ENCODE peak calls at places on chromosomes 5 and 9, in nine cellular contexts. M is SW 1271, Y is HFF-Myc, L is ACHN, J is NCI-H2171 treated with DMSO at 0.1 percent for 48 hours, S is hepatic stellate cell, Q is HT1080, E is endothelial cell, P is activated T-helper 1 cell treated with Interleukin-2 at 50 U/mL for 16 hours. V is an unnamed sample.

GRCh38 chr5:141958113-141958512 is at the start of gene PCDH12:
- DNase-seq in M (no peak), Y (no peak), L (no peak), J (no peak), S (peak; percentile 36), Q (peak; percentile 56), E (peak; percentile 68), P (no peak), V (peak; percentile 14)

GRCh38 chr9:90801507-90802289 is at the start of gene SYK:
- DNase-seq in M (no peak), Y (no peak), L (no peak), J (peak; percentile 61), S (no peak), Q (no peak), E (peak; percentile 12), P (no peak), V (no peak)

GRCh38 chr9:4077499-4078102 is 222.3 kb downstream of the GLIS3 start:
- DNase-seq in M (peak; percentile 9), Y (peak; percentile 37), L (peak; percentile 78), J (no peak), S (peak; percentile 53), Q (peak; percentile 75), E (peak; percentile 80), P (no peak), V (peak; percentile 87)

GRCh38 chr5:127564002-127564769 is 46.7 kb downstream of the PRRC1 start:
- DNase-seq in M (peak; percentile 67), Y (peak; percentile 40), L (peak; percentile 66), J (peak; percentile 72), S (peak; percentile 29), Q (peak; percentile 50), E (peak; percentile 63), P (no peak), V (peak; percentile 48)

GRCh38 chr9:35193762-35194161 is 32.0 kb downstream of the UNC13B start:
- DNase-seq in M (no peak), Y (no peak), L (no peak), J (no peak), S (no peak), Q (no peak), E (no peak), P (no peak), V (peak; percentile 2)

GRCh38 chr9:335373-335772 is 120.7 kb downstream of the DOCK8 start:
- DNase-seq in M (no peak), Y (no peak), L (no peak), J (no peak), S (no peak), Q (no peak), E (no peak), P (no peak), V (no peak)

GRCh38 chr5:91586232-91586631 is 203.1 kb upstream of the ARRDC3 start:
- DNase-seq in M (no peak), Y (no peak), L (no peak), J (no peak), S (no peak), Q (no peak), E (no peak), P (no peak), V (no peak)

GRCh38 chr9:12968093-12968492 is 193.3 kb downstream of the LURAP1L start:
- DNase-seq in M (no peak), Y (peak; percentile 2), L (no peak), J (no peak), S (peak; percentile 2), Q (no peak), E (no peak), P (no peak), V (no peak)

GRCh38 chr9:706073-706472 is 135.4 kb upstream of the DMRT1 start:
- DNase-seq in M (no peak), Y (no peak), L (peak; percentile 31), J (no peak), S (no peak), Q (no peak), E (no peak), P (no peak), V (no peak)

GRCh38 chr5:117947121-117947520 is 1041.2 kb downstream of the DTWD2 start:
- DNase-seq in M (no peak), Y (no peak), L (no peak), J (no peak), S (no peak), Q (no peak), E (no peak), P (no peak), V (no peak)

GRCh38 chr5:71651554-71651953 is 64.4 kb downstream of the MCCC2 start:
- DNase-seq in M (no peak), Y (no peak), L (no peak), J (no peak), S (no peak), Q (no peak), E (no peak), P (no peak), V (no peak)

GRCh38 chr9:110276827-110277226 is 20.5 kb upstream of the TXN start:
- DNase-seq in M (no peak), Y (peak; percentile 30), L (no peak), J (peak; percentile 17), S (no peak), Q (no peak), E (no peak), P (no peak), V (no peak)

GRCh38 chr5:154287136-154287535 is 96.6 kb downstream of the GALNT10 start:
- DNase-seq in M (peak; percentile 83), Y (peak; percentile 69), L (peak; percentile 85), J (no peak), S (peak; percentile 66), Q (peak; percentile 95), E (no peak), P (no peak), V (peak; percentile 77)

GRCh38 chr5:98827161-98827560 is 53.7 kb downstream of the RGMB start:
- DNase-seq in M (peak; percentile 59), Y (peak; percentile 26), L (peak; percentile 53), J (peak; percentile 16), S (peak; percentile 35), Q (peak; percentile 37), E (peak; percentile 17), P (no peak), V (peak; percentile 29)

GRCh38 chr5:543755-544674 is 19.8 kb upstream of the SLC9A3 start:
- DNase-seq in M (no peak), Y (no peak), L (no peak), J (no peak), S (no peak), Q (no peak), E (no peak), P (no peak), V (no peak)

GRCh38 chr5:80437326-80437725 is 29.5 kb downstream of the ZFYVE16 start:
- DNase-seq in M (no peak), Y (no peak), L (no peak), J (no peak), S (no peak), Q (no peak), E (no peak), P (no peak), V (no peak)

GRCh38 chr9:91241909-91242308 is 119.8 kb downstream of the AUH start:
- DNase-seq in M (no peak), Y (no peak), L (peak; percentile 28), J (no peak), S (no peak), Q (no peak), E (no peak), P (no peak), V (no peak)

GRCh38 chr9:86948153-86948929 is 1.0 kb upstream of the GAS1 start:
- DNase-seq in M (peak; percentile 74), Y (no peak), L (peak; percentile 68), J (peak; percentile 97), S (peak; percentile 64), Q (peak; percentile 69), E (peak; percentile 80), P (peak; percentile 43), V (peak; percentile 70)

GRCh38 chr9:106981396-106982287 is 118.7 kb downstream of the ZNF462 start:
- DNase-seq in M (no peak), Y (no peak), L (no peak), J (no peak), S (no peak), Q (no peak), E (no peak), P (no peak), V (no peak)

GRCh38 chr5:10301842-10302610 is 5.7 kb downstream of the CMBL start:
- DNase-seq in M (no peak), Y (no peak), L (no peak), J (no peak), S (no peak), Q (no peak), E (no peak), P (no peak), V (peak; percentile 24)

GRCh38 chr9:136602193-136602885 is 56.5 kb upstream of the NOTCH1 start:
- DNase-seq in M (no peak), Y (no peak), L (no peak), J (peak; percentile 87), S (no peak), Q (no peak), E (no peak), P (no peak), V (no peak)

GRCh38 chr5:15695171-15695676 is 195.2 kb downstream of the FBXL7 start:
- DNase-seq in M (no peak), Y (no peak), L (no peak), J (no peak), S (peak; percentile 21), Q (peak; percentile 34), E (no peak), P (no peak), V (peak; percentile 48)

GRCh38 chr9:98770717-98771116 is 25.6 kb downstream of the ANKS6 start:
- DNase-seq in M (no peak), Y (no peak), L (no peak), J (no peak), S (no peak), Q (no peak), E (no peak), P (no peak), V (no peak)

GRCh38 chr9:16310288-16311145 is 560.0 kb downstream of the BNC2 start:
- DNase-seq in M (no peak), Y (no peak), L (no peak), J (no peak), S (no peak), Q (no peak), E (no peak), P (no peak), V (no peak)

GRCh38 chr5:106399381-106399780 is 1271.4 kb downstream of the EFNA5 start:
- DNase-seq in M (peak; percentile 82), Y (no peak), L (peak; percentile 19), J (no peak), S (no peak), Q (peak; percentile 70), E (no peak), P (no peak), V (peak; percentile 65)

GRCh38 chr5:38595149-38595725 is 38.8 kb upstream of the LIFR start:
- DNase-seq in M (peak; percentile 57), Y (peak; percentile 48), L (no peak), J (no peak), S (peak; percentile 17), Q (peak; percentile 49), E (no peak), P (no peak), V (peak; percentile 91)

GRCh38 chr5:16411235-16411634 is 54.4 kb downstream of the ZNF622 start:
- DNase-seq in M (no peak), Y (no peak), L (no peak), J (no peak), S (no peak), Q (peak; percentile 38), E (no peak), P (no peak), V (no peak)

GRCh38 chr9:73081979-73082657 is 69.5 kb upstream of the ANXA1 start:
- DNase-seq in M (peak; percentile 52), Y (peak; percentile 63), L (peak; percentile 53), J (peak; percentile 28), S (peak; percentile 33), Q (peak; percentile 59), E (peak; percentile 22), P (no peak), V (peak; percentile 39)

GRCh38 chr9:125970340-125970739 is 223.2 kb downstream of the PBX3 start:
- DNase-seq in M (no peak), Y (no peak), L (no peak), J (peak; percentile 47), S (no peak), Q (no peak), E (no peak), P (no peak), V (no peak)

V was measured in RPMI7951.